ENCODE peak calls at places on chromosomes 11 and 22, in six cellular contexts. One of them, this sample, is unnamed.

GRCh38 chr22:43260818-43261217 is 73.9 kb upstream of the TTLL12 start:
- DNase-seq in IMR-90: peak; percentile 18
- DNase-seq in fibroblast of lung: no peak
- DNase-seq in colonic mucosa: no peak
- DNase-seq in OCI-LY7: no peak
- DNase-seq in astrocyte: no peak
- DNase-seq in this sample: no peak

GRCh38 chr11:39541945-39542351 is 1917.5 kb downstream of the LRRC4C start:
- DNase-seq in IMR-90: no peak
- DNase-seq in fibroblast of lung: peak; percentile 0
- DNase-seq in colonic mucosa: no peak
- DNase-seq in OCI-LY7: no peak
- DNase-seq in astrocyte: no peak
- DNase-seq in this sample: no peak

GRCh38 chr22:20551805-20552449 is 44.5 kb downstream of the MED15 start:
- DNase-seq in IMR-90: no peak
- DNase-seq in fibroblast of lung: no peak
- DNase-seq in colonic mucosa: no peak
- DNase-seq in OCI-LY7: no peak
- DNase-seq in astrocyte: no peak
- DNase-seq in this sample: no peak

GRCh38 chr11:125170406-125171031 is 6.0 kb downstream of the PKNOX2 start:
- DNase-seq in IMR-90: peak; percentile 92
- DNase-seq in fibroblast of lung: peak; percentile 96
- DNase-seq in colonic mucosa: no peak
- DNase-seq in OCI-LY7: no peak
- DNase-seq in astrocyte: peak; percentile 94
- DNase-seq in this sample: no peak

GRCh38 chr11:104968365-104968855 is at the start of gene CASP4:
- DNase-seq in IMR-90: peak; percentile 78
- DNase-seq in fibroblast of lung: peak; percentile 77
- DNase-seq in colonic mucosa: peak; percentile 53
- DNase-seq in OCI-LY7: peak; percentile 2
- DNase-seq in astrocyte: peak; percentile 73
- DNase-seq in this sample: peak; percentile 46

GRCh38 chr22:26835929-26836528 is 178.6 kb downstream of the MIAT start:
- DNase-seq in IMR-90: peak; percentile 23
- DNase-seq in fibroblast of lung: no peak
- DNase-seq in colonic mucosa: peak; percentile 64
- DNase-seq in OCI-LY7: peak; percentile 61
- DNase-seq in astrocyte: no peak
- DNase-seq in this sample: peak; percentile 16

GRCh38 chr11:69705246-69705856 is 1.5 kb upstream of the FGF19 start:
- DNase-seq in IMR-90: no peak
- DNase-seq in fibroblast of lung: no peak
- DNase-seq in colonic mucosa: no peak
- DNase-seq in OCI-LY7: no peak
- DNase-seq in astrocyte: no peak
- DNase-seq in this sample: no peak

GRCh38 chr22:43881091-43882061 is 10.4 kb downstream of the PNPLA5 start:
- DNase-seq in IMR-90: no peak
- DNase-seq in fibroblast of lung: no peak
- DNase-seq in colonic mucosa: no peak
- DNase-seq in OCI-LY7: no peak
- DNase-seq in astrocyte: no peak
- DNase-seq in this sample: no peak

GRCh38 chr22:25008666-25009065 is 56.1 kb downstream of the KIAA1671 start:
- DNase-seq in IMR-90: no peak
- DNase-seq in fibroblast of lung: no peak
- DNase-seq in colonic mucosa: no peak
- DNase-seq in OCI-LY7: no peak
- DNase-seq in astrocyte: no peak
- DNase-seq in this sample: no peak

GRCh38 chr11:128477811-128478210 is 109.5 kb downstream of the ETS1 start:
- DNase-seq in IMR-90: no peak
- DNase-seq in fibroblast of lung: no peak
- DNase-seq in colonic mucosa: no peak
- DNase-seq in OCI-LY7: peak; percentile 73
- DNase-seq in astrocyte: no peak
- DNase-seq in this sample: no peak
- H3K4me1 ChIP-seq in IMR-90: peaks cover 35% of the 10 kb centered on the region
- H3K4me1 ChIP-seq in fibroblast of lung: peaks cover 45% of the 10 kb centered on the region
- H3K4me1 ChIP-seq in colonic mucosa: peaks cover 27% of the 10 kb centered on the region
- H3K4me1 ChIP-seq in OCI-LY7: peaks cover 97% of the 10 kb centered on the region
- H3K4me1 ChIP-seq in astrocyte: peaks cover 9% of the 10 kb centered on the region
- H3K4me1 ChIP-seq in this sample: peaks cover 100% of the 10 kb centered on the region

GRCh38 chr11:3164540-3165151 is 464 bp downstream of the OSBPL5 start:
- DNase-seq in IMR-90: no peak
- DNase-seq in fibroblast of lung: no peak
- DNase-seq in colonic mucosa: no peak
- DNase-seq in OCI-LY7: no peak
- DNase-seq in astrocyte: no peak
- DNase-seq in this sample: no peak

GRCh38 chr11:3161720-3162409 is 3.2 kb downstream of the OSBPL5 start:
- DNase-seq in IMR-90: no peak
- DNase-seq in fibroblast of lung: no peak
- DNase-seq in colonic mucosa: no peak
- DNase-seq in OCI-LY7: no peak
- DNase-seq in astrocyte: no peak
- DNase-seq in this sample: no peak

GRCh38 chr11:3164138-3164539 is 971 bp downstream of the OSBPL5 start:
- DNase-seq in IMR-90: no peak
- DNase-seq in fibroblast of lung: no peak
- DNase-seq in colonic mucosa: no peak
- DNase-seq in OCI-LY7: no peak
- DNase-seq in astrocyte: no peak
- DNase-seq in this sample: no peak

GRCh38 chr11:3162410-3163240 is 2.5 kb downstream of the OSBPL5 start:
- DNase-seq in IMR-90: no peak
- DNase-seq in fibroblast of lung: no peak
- DNase-seq in colonic mucosa: no peak
- DNase-seq in OCI-LY7: no peak
- DNase-seq in astrocyte: no peak
- DNase-seq in this sample: no peak

GRCh38 chr11:3163241-3163981 is 1.7 kb downstream of the OSBPL5 start:
- DNase-seq in IMR-90: no peak
- DNase-seq in fibroblast of lung: no peak
- DNase-seq in colonic mucosa: no peak
- DNase-seq in OCI-LY7: no peak
- DNase-seq in astrocyte: no peak
- DNase-seq in this sample: no peak
- H3K4me3 ChIP-seq in IMR-90: peak overlapping the region; percentile 64
- H3K4me3 ChIP-seq in fibroblast of lung: peak overlapping the region; percentile 85
- H3K4me3 ChIP-seq in colonic mucosa: peak overlapping the region; percentile 72
- H3K4me3 ChIP-seq in OCI-LY7: no peak overlapping the region
- H3K4me3 ChIP-seq in astrocyte: peak overlapping the region; percentile 83
- H3K4me3 ChIP-seq in this sample: no peak overlapping the region

GRCh38 chr22:34702279-34702678 is 363.7 kb upstream of the ISX start:
- DNase-seq in IMR-90: no peak
- DNase-seq in fibroblast of lung: no peak
- DNase-seq in colonic mucosa: peak; percentile 39
- DNase-seq in OCI-LY7: no peak
- DNase-seq in astrocyte: no peak
- DNase-seq in this sample: no peak
- H3K4me1 ChIP-seq in IMR-90: no peaks in the 10 kb centered on the region
- H3K4me1 ChIP-seq in fibroblast of lung: no peaks in the 10 kb centered on the region
- H3K4me1 ChIP-seq in colonic mucosa: no peaks in the 10 kb centered on the region
- H3K4me1 ChIP-seq in OCI-LY7: no peaks in the 10 kb centered on the region
- H3K4me1 ChIP-seq in astrocyte: no peaks in the 10 kb centered on the region
- H3K4me1 ChIP-seq in this sample: no peaks in the 10 kb centered on the region

GRCh38 chr11:128501576-128502549 is 85.5 kb downstream of the ETS1 start:
- DNase-seq in IMR-90: peak; percentile 77
- DNase-seq in fibroblast of lung: peak; percentile 96
- DNase-seq in colonic mucosa: no peak
- DNase-seq in OCI-LY7: no peak
- DNase-seq in astrocyte: peak; percentile 95
- DNase-seq in this sample: no peak
- H3K4me3 ChIP-seq in IMR-90: no peak overlapping the region
- H3K4me3 ChIP-seq in fibroblast of lung: no peak overlapping the region
- H3K4me3 ChIP-seq in colonic mucosa: no peak overlapping the region
- H3K4me3 ChIP-seq in OCI-LY7: no peak overlapping the region
- H3K4me3 ChIP-seq in astrocyte: peak overlapping the region; percentile 1
- H3K4me3 ChIP-seq in this sample: peak overlapping the region; percentile 33

DNA sequence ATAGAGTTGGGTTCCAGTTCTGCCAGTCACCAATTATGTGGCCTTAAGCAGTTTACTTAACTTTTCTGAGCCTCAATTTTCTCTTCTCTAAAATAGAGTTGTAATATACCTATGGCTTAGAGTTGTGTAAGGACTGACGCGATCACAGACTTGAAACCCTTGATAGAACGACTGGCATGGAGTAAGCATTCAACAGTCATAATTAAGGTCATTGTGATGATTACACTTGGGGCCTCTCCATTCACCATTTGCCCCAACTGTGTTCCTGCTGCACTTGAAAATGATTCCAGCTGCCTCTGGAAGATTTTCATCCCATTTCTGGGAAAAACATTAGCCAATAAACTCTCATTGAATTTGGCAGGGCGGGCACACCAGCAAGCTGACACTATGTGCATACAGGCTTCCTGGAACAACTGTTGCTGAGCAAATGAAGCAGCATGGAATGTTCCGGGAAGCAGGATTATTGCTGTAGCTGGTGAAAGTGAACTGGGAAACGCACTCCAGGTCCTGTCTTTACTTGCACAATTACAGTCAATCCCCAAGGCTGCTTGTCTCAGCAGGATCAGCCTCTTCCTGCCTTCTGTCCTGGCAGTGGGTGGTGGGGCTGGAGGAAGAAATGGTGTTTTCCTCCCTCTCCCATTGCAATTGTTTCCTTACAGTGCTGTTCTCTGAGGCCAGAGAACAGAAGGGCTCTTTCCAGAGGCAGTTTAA is 19.6 kb downstream of the CD44 start:
- DNase-seq in IMR-90: no peak
- DNase-seq in fibroblast of lung: peak; percentile 44
- DNase-seq in colonic mucosa: peak; percentile 61
- DNase-seq in OCI-LY7: no peak
- DNase-seq in astrocyte: no peak
- DNase-seq in this sample: no peak
- H3K4me1 ChIP-seq in IMR-90: peaks cover 46% of the 10 kb centered on the region
- H3K4me1 ChIP-seq in fibroblast of lung: peaks cover 37% of the 10 kb centered on the region
- H3K4me1 ChIP-seq in colonic mucosa: peaks cover 16% of the 10 kb centered on the region
- H3K4me1 ChIP-seq in OCI-LY7: peaks cover 8% of the 10 kb centered on the region
- H3K4me1 ChIP-seq in astrocyte: peaks cover 36% of the 10 kb centered on the region
- H3K4me1 ChIP-seq in this sample: peaks cover 100% of the 10 kb centered on the region

DNA sequence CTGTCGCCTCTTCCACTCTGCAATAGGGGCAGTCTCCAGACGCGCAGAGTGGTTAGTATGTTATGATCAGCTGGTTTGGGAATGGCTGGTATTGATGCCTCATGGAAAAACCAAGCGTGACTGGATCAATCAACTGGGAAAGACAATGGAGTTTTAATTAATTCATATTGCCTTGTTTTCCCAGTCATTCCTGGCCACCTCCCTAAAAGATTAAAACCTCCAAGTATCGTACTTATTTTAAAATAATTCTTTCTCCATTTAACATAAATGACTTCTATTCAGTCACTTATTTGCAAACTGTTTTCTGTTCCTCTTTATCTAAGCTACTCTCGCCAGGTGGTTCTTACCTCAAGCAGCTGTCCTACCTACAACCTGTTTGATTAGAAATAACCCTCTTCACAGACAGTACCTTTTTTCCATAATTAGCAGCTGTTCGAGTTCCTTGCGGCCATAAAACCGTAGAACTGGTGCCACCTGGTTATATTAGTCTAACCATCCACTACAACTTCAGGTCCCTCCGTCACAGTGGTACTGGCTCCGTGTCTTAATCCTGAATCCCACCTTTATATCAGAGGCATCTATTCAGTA is 898 bp downstream of the ZNF215 start:
- DNase-seq in IMR-90: no peak
- DNase-seq in fibroblast of lung: peak; percentile 42
- DNase-seq in colonic mucosa: peak; percentile 23
- DNase-seq in OCI-LY7: peak; percentile 94
- DNase-seq in astrocyte: peak; percentile 18
- DNase-seq in this sample: no peak
- H3K4me3 ChIP-seq in IMR-90: peak overlapping the region; percentile 65
- H3K4me3 ChIP-seq in fibroblast of lung: peak overlapping the region; percentile 97
- H3K4me3 ChIP-seq in colonic mucosa: peak overlapping the region; percentile 63
- H3K4me3 ChIP-seq in OCI-LY7: peak overlapping the region; percentile 95
- H3K4me3 ChIP-seq in astrocyte: peak overlapping the region; percentile 91
- H3K4me3 ChIP-seq in this sample: peak overlapping the region; percentile 13

DNA sequence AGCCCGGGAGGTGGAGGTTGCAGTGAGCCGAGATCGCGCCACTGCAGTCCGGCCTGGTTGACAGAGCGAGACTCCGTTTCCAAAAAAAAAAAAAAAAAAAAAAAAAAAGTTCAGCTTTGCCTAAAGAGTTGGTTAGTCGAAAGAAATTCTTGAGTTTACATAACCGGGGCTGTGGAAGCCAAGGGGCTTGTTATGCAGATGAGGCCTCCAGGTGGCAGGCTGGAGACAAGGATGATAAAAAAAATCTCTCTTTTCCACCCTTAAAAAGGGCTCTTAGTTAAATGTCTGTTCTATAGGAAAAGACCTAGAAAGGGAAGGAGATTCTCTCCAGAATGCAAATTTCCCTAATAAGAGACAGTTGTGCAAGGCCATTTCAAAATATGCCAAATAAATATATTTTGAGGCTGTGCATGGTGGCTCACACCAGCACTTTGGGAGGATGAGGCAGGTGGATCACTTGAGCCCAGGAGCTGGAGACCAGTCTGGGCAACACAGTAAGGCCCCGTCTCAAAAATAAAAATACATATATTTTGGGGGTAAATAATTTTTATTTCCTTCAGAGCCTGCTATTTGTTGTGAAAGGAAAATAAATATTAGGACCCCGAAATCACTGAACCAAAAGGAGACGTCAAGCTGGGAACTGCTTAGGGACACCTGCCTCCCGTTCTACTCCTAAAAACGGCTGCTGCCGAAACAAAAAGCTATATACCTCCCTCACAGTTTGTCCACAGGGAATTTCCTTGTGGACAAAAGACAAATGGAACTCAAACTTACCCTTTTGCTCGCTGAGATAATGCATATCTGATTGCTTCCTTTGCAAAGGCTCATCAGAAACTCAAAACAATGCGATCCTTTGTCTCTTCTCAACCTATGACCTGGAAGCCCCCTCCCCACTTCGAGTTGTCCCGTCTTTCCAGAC is 2.4 kb upstream of the IFITM2 start:
- DNase-seq in IMR-90: peak; percentile 79
- DNase-seq in fibroblast of lung: peak; percentile 68
- DNase-seq in colonic mucosa: peak; percentile 67
- DNase-seq in OCI-LY7: peak; percentile 80
- DNase-seq in astrocyte: peak; percentile 50
- DNase-seq in this sample: peak; percentile 67
- H3K4me1 ChIP-seq in IMR-90: peaks cover 4% of the 10 kb centered on the region
- H3K4me1 ChIP-seq in fibroblast of lung: no peaks in the 10 kb centered on the region
- H3K4me1 ChIP-seq in colonic mucosa: no peaks in the 10 kb centered on the region
- H3K4me1 ChIP-seq in OCI-LY7: peaks cover 31% of the 10 kb centered on the region
- H3K4me1 ChIP-seq in astrocyte: peaks cover 17% of the 10 kb centered on the region
- H3K4me1 ChIP-seq in this sample: peaks cover 42% of the 10 kb centered on the region

GRCh38 chr11:61895718-61896059 is 4.3 kb upstream of the FADS3 start:
- DNase-seq in IMR-90: no peak
- DNase-seq in fibroblast of lung: no peak
- DNase-seq in colonic mucosa: no peak
- DNase-seq in OCI-LY7: no peak
- DNase-seq in astrocyte: no peak
- DNase-seq in this sample: no peak
- H3K4me3 ChIP-seq in IMR-90: no peak overlapping the region
- H3K4me3 ChIP-seq in fibroblast of lung: no peak overlapping the region
- H3K4me3 ChIP-seq in colonic mucosa: no peak overlapping the region
- H3K4me3 ChIP-seq in OCI-LY7: no peak overlapping the region
- H3K4me3 ChIP-seq in astrocyte: no peak overlapping the region
- H3K4me3 ChIP-seq in this sample: no peak overlapping the region